ENCODE peak calls at places on chromosomes 7 and 10, in nine cellular contexts. K is GM23338; O is kidney tubule cell; F is iris pigment epithelial cell; X is stimulated activated CD8-positive, alpha-beta memory T cell treated with anti-CD3 and anti-CD28 coated beads, Interleukin-12 subunit alpha, Interleukin-12 subunit beta, amount 100 ng/mL, for 4 hours; I is mammary epithelial cell; L is neural crest cell; H is activated naive CD8-positive, alpha-beta T cell treated with anti-CD3 and anti-CD28 coated beads, Interleukin-2, amount 50 U/mL, for 16 hours; A is HFF-Myc. J is an unnamed sample.

GRCh38 chr7:33185786-33186185 is 56.4 kb downstream of the BBS9 start:
- DNase-seq in K (peak; percentile 77), O (peak; percentile 52), F (peak; percentile 62), X (no peak), I (peak; percentile 44), L (no peak), H (no peak), A (peak; percentile 38), J (no peak)

GRCh38 chr10:132647424-132647823 is 109.8 kb downstream of the INPP5A start:
- DNase-seq in K (no peak), O (no peak), F (no peak), X (no peak), I (no peak), L (no peak), H (no peak), A (no peak), J (no peak)

GRCh38 chr10:95644935-95645334 is 11.6 kb downstream of the ALDH18A1 start:
- DNase-seq in K (no peak), O (no peak), F (no peak), X (no peak), I (no peak), L (no peak), H (no peak), A (no peak), J (no peak)

GRCh38 chr7:115410427-115410805 is 488.5 kb downstream of the MDFIC start:
- DNase-seq in K (no peak), O (no peak), F (no peak), X (no peak), I (no peak), L (no peak), H (no peak), A (no peak), J (no peak)

GRCh38 chr10:17669185-17669872 is 25.4 kb downstream of the STAM start:
- DNase-seq in K (no peak), O (no peak), F (no peak), X (peak; percentile 16), I (no peak), L (no peak), H (no peak), A (no peak), J (peak; percentile 35)

GRCh38 chr10:4527281-4527960 is 298.6 kb upstream of the AKR1E2 start:
- DNase-seq in K (no peak), O (peak; percentile 79), F (no peak), X (no peak), I (peak; percentile 75), L (no peak), H (no peak), A (peak; percentile 51), J (no peak)

GRCh38 chr7:98229991-98230745 is 18.9 kb downstream of the BHLHA15 start:
- DNase-seq in K (no peak), O (no peak), F (no peak), X (no peak), I (no peak), L (no peak), H (no peak), A (no peak), J (no peak)

GRCh38 chr10:131615150-131615549 is 285.7 kb upstream of the PPP2R2D start:
- DNase-seq in K (no peak), O (no peak), F (no peak), X (no peak), I (no peak), L (no peak), H (no peak), A (no peak), J (no peak)

GRCh38 chr10:80154978-80155695 is 22.6 kb downstream of the PLAC9 start:
- DNase-seq in K (no peak), O (peak; percentile 23), F (peak; percentile 90), X (no peak), I (peak; percentile 89), L (no peak), H (no peak), A (no peak), J (no peak)

GRCh38 chr10:43086321-43086942 is 9.6 kb downstream of the RET start:
- DNase-seq in K (no peak), O (no peak), F (no peak), X (no peak), I (no peak), L (no peak), H (no peak), A (no peak), J (no peak)

GRCh38 chr10:122487231-122487765 is 25.9 kb downstream of the HTRA1 start:
- DNase-seq in K (no peak), O (peak; percentile 29), F (no peak), X (no peak), I (no peak), L (no peak), H (no peak), A (no peak), J (no peak)

GRCh38 chr7:115679976-115680375 is 350.6 kb downstream of the TFEC start:
- DNase-seq in K (peak; percentile 82), O (peak; percentile 63), F (peak; percentile 74), X (no peak), I (peak; percentile 29), L (peak; percentile 5), H (no peak), A (no peak), J (no peak)

GRCh38 chr7:158374586-158374985 is 213.0 kb downstream of the PTPRN2 start:
- DNase-seq in K (no peak), O (no peak), F (no peak), X (no peak), I (peak; percentile 3), L (no peak), H (no peak), A (no peak), J (no peak)

GRCh38 chr10:121157998-121158397 is 306.8 kb downstream of the WDR11 start:
- DNase-seq in K (no peak), O (peak; percentile 50), F (no peak), X (no peak), I (peak; percentile 54), L (no peak), H (no peak), A (no peak), J (no peak)

GRCh38 chr10:35890061-35890969 is 248.2 kb upstream of the FZD8 start:
- DNase-seq in K (no peak), O (no peak), F (peak; percentile 18), X (no peak), I (no peak), L (no peak), H (no peak), A (no peak), J (no peak)

GRCh38 chr10:813286-813685 is 118.2 kb downstream of the LARP4B start:
- DNase-seq in K (no peak), O (no peak), F (no peak), X (no peak), I (no peak), L (no peak), H (no peak), A (no peak), J (no peak)

GRCh38 chr10:117997673-117998072 is 49.1 kb downstream of the RAB11FIP2 start:
- DNase-seq in K (no peak), O (no peak), F (peak; percentile 36), X (no peak), I (no peak), L (no peak), H (no peak), A (no peak), J (no peak)

GRCh38 chr10:112223725-112224124 is 40.2 kb upstream of the GPAM start:
- DNase-seq in K (no peak), O (no peak), F (no peak), X (no peak), I (no peak), L (no peak), H (no peak), A (no peak), J (no peak)

GRCh38 chr7:47254081-47255006 is 327.6 kb downstream of the TNS3 start:
- DNase-seq in K (peak; percentile 90), O (peak; percentile 80), F (peak; percentile 53), X (peak; percentile 6), I (peak; percentile 36), L (peak; percentile 75), H (no peak), A (no peak), J (peak; percentile 66)

GRCh38 chr7:8147760-8148463 is 114.1 kb downstream of the ICA1 start:
- DNase-seq in K (no peak), O (no peak), F (no peak), X (no peak), I (no peak), L (no peak), H (no peak), A (no peak), J (no peak)

GRCh38 chr7:76303829-76304505 is 1.5 kb downstream of the HSPB1 start:
- DNase-seq in K (no peak), O (peak; percentile 76), F (peak; percentile 64), X (no peak), I (peak; percentile 74), L (no peak), H (no peak), A (no peak), J (no peak)

GRCh38 chr10:30877111-30877510 is 154.6 kb downstream of the ZNF438 start:
- DNase-seq in K (no peak), O (no peak), F (no peak), X (no peak), I (no peak), L (no peak), H (no peak), A (no peak), J (no peak)

GRCh38 chr7:132866551-132866950 is 215.3 kb downstream of the CHCHD3 start:
- DNase-seq in K (no peak), O (no peak), F (no peak), X (no peak), I (no peak), L (no peak), H (no peak), A (no peak), J (no peak)

GRCh38 chr10:7350541-7351195 is 60.2 kb downstream of the SFMBT2 start:
- DNase-seq in K (no peak), O (no peak), F (no peak), X (no peak), I (no peak), L (no peak), H (no peak), A (no peak), J (no peak)

GRCh38 chr7:107582906-107583305 is 2.9 kb downstream of the BCAP29 start:
- DNase-seq in K (no peak), O (no peak), F (no peak), X (no peak), I (peak; percentile 18), L (no peak), H (no peak), A (no peak), J (no peak)